ENCODE peak calls at places on chromosome 18, in five cellular contexts. S is GM23248; U is upper lobe of right lung; E is AG04449; V is CD8-positive, alpha-beta memory T cell. Z is an unnamed sample.

GRCh38 chr18:35777042-35777441 is 195.4 kb upstream of the RMP24 start:
- DNase-seq in S (no peak), U (no peak), E (no peak), V (no peak), Z (no peak)

GRCh38 chr18:57898506-57899124 is 95.5 kb upstream of the ATP8B1 start:
- DNase-seq in S (peak), U (no peak), E (peak), V (no peak), Z (peak)

GRCh38 chr18:79687806-79688205 is 8.2 kb downstream of the CTDP1 start:
- DNase-seq in S (peak), U (no peak), E (no peak), V (no peak), Z (no peak)

GRCh38 chr18:57743008-57743407 is 60.1 kb downstream of the ATP8B1 start:
- DNase-seq in S (peak), U (no peak), E (peak), V (no peak), Z (no peak)

GRCh38 chr18:70047931-70048603 is 100.4 kb upstream of the CD226 start:
- DNase-seq in S (peak), U (no peak), E (no peak), V (no peak), Z (peak)

GRCh38 chr18:76145968-76146367 is 349.1 kb downstream of the ZNF516 start:
- DNase-seq in S (no peak), U (no peak), E (no peak), V (no peak), Z (no peak)

GRCh38 chr18:45268583-45268982 is 346.7 kb upstream of the SLC14A2 start:
- DNase-seq in S (no peak), U (no peak), E (no peak), V (no peak), Z (no peak)

GRCh38 chr18:79507546-79508480 is 112.1 kb downstream of the NFATC1 start:
- DNase-seq in S (peak), U (peak), E (no peak), V (no peak), Z (no peak)

GRCh38 chr18:40752336-40752735 is 1202.7 kb upstream of the PIK3C3 start:
- DNase-seq in S (no peak), U (no peak), E (no peak), V (no peak), Z (no peak)

GRCh38 chr18:65768379-65768778 is 17.6 kb downstream of the CDH7 start:
- DNase-seq in S (no peak), U (no peak), E (no peak), V (no peak), Z (no peak)

GRCh38 chr18:45340884-45341283 is 274.4 kb upstream of the SLC14A2 start:
- DNase-seq in S (no peak), U (no peak), E (no peak), V (no peak), Z (no peak)

GRCh38 chr18:31491586-31491985 is 6.4 kb upstream of the DSG2 start:
- DNase-seq in S (no peak), U (no peak), E (no peak), V (no peak), Z (no peak)

GRCh38 chr18:72161686-72162085 is 382.5 kb downstream of the CBLN2 start:
- DNase-seq in S (no peak), U (no peak), E (no peak), V (no peak), Z (no peak)

GRCh38 chr18:53441761-53442414 is 782.6 kb downstream of the MBD2 start:
- DNase-seq in S (no peak), U (no peak), E (no peak), V (no peak), Z (no peak)

GRCh38 chr18:28112056-28112470 is 64.9 kb downstream of the CDH2 start:
- DNase-seq in S (peak), U (no peak), E (peak), V (no peak), Z (no peak)

GRCh38 chr18:42156266-42156665 is 201.2 kb downstream of the PIK3C3 start:
- DNase-seq in S (peak), U (no peak), E (no peak), V (no peak), Z (no peak)

GRCh38 chr18:25097119-25098114 is 254.5 kb downstream of the ZNF521 start:
- DNase-seq in S (no peak), U (no peak), E (no peak), V (no peak), Z (no peak)

GRCh38 chr18:51038110-51038509 is 8.1 kb downstream of the SMAD4 start:
- DNase-seq in S (no peak), U (no peak), E (no peak), V (no peak), Z (no peak)

GRCh38 chr18:62768172-62768943 is 53.0 kb downstream of the PHLPP1 start:
- DNase-seq in S (no peak), U (no peak), E (no peak), V (no peak), Z (no peak)

GRCh38 chr18:23752796-23753195 is 63.5 kb downstream of the LAMA3 start:
- DNase-seq in S (peak), U (no peak), E (no peak), V (no peak), Z (no peak)

GRCh38 chr18:39037925-39038324 is 1472.3 kb upstream of the CELF4 start:
- DNase-seq in S (no peak), U (no peak), E (no peak), V (no peak), Z (no peak)

GRCh38 chr18:59631583-59632181 is 65.5 kb downstream of the CCBE1 start:
- DNase-seq in S (peak), U (no peak), E (no peak), V (no peak), Z (no peak)

GRCh38 chr18:11830585-11830984 is 20.6 kb upstream of the CHMP1B start:
- DNase-seq in S (no peak), U (no peak), E (no peak), V (no peak), Z (no peak)

GRCh38 chr18:46413684-46414083 is 243.3 kb downstream of the LOXHD1 start:
- DNase-seq in S (no peak), U (no peak), E (no peak), V (no peak), Z (no peak)

GRCh38 chr18:31875301-31875700 is 67.6 kb downstream of the TRAPPC8 start:
- DNase-seq in S (no peak), U (no peak), E (no peak), V (no peak), Z (no peak)

GRCh38 chr18:28511421-28511821 is 334.5 kb upstream of the CDH2 start:
- DNase-seq in S (peak), U (no peak), E (no peak), V (no peak), Z (no peak)

GRCh38 chr18:79693561-79694205 is 14.1 kb downstream of the CTDP1 start:
- DNase-seq in S (no peak), U (no peak), E (no peak), V (no peak), Z (no peak)

GRCh38 chr18:42363446-42363845 is 408.4 kb downstream of the PIK3C3 start:
- DNase-seq in S (no peak), U (no peak), E (no peak), V (no peak), Z (no peak)

GRCh38 chr18:29060349-29060748 is 883.4 kb upstream of the CDH2 start:
- DNase-seq in S (no peak), U (no peak), E (no peak), V (no peak), Z (no peak)

GRCh38 chr18:48842259-48843061 is 108.3 kb downstream of the SMAD7 start:
- DNase-seq in S (no peak), U (peak), E (no peak), V (peak), Z (no peak)

GRCh38 chr18:50647792-50648191 is 87.9 kb downstream of the MAPK4 start:
- DNase-seq in S (no peak), U (no peak), E (no peak), V (no peak), Z (no peak)

GRCh38 chr18:40867452-40867851 is 1087.6 kb upstream of the PIK3C3 start:
- DNase-seq in S (peak), U (no peak), E (peak), V (no peak), Z (peak)

GRCh38 chr18:13136056-13136688 is 82.4 kb upstream of the LDLRAD4 start:
- DNase-seq in S (no peak), U (no peak), E (no peak), V (peak), Z (no peak)

GRCh38 chr18:31857516-31858106 is 85.3 kb downstream of the TRAPPC8 start:
- DNase-seq in S (no peak), U (no peak), E (no peak), V (no peak), Z (no peak)

GRCh38 chr18:28960146-28960545 is 783.2 kb upstream of the CDH2 start:
- DNase-seq in S (peak), U (no peak), E (no peak), V (no peak), Z (no peak)

GRCh38 chr18:51051105-51051712 is 21.2 kb downstream of the SMAD4 start:
- DNase-seq in S (peak), U (no peak), E (no peak), V (no peak), Z (peak)

GRCh38 chr18:58894937-58895336 is 30.3 kb downstream of the ZNF532 start:
- DNase-seq in S (no peak), U (no peak), E (no peak), V (no peak), Z (no peak)

DNA sequence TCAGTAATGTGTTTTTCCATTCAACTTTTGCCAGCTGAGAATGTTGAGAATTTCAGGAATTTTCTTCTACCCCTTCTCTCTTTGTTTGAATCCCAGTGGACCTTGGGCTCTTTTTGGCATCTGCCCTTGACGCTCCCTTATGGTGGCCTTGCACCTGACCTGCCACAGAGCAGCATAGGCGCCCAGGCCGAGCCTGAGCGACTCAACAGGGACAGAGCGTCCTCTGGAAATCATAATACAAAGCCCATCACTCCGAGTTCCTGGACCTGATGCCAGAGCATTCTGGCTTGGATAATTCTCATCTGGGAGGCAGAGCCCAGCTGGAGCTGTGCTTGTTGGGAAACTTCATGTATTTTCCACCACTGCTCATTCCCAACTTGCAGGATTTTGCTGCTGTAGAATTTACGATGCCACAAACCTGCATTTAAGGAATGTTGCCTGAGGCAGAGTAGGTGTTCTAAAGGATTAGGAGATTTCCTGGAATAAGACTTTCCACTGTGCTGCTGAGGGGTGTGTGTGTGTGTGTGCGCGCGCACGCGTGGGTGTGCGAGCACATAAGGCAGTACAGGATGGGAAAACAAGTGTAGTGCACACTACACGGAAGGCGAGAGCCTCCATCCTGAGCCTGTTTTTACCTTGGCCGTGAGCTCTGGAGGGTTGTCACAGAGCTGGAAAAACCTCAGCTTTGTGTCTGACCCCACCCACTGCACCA is 77.1 kb upstream of the TXNDC2 start:
- DNase-seq in S (peak), U (no peak), E (no peak), V (no peak), Z (no peak)
- H3K4me3 ChIP-seq in S (peak), U (no peak), E (no peak), V (no peak), Z (no peak)

GRCh38 chr18:5059540-5060032 is 137.5 kb downstream of the AKAIN1 start:
- DNase-seq in S (no peak), U (no peak), E (no peak), V (no peak), Z (no peak)
- H3K4me3 ChIP-seq in S (no peak), U (no peak), E (no peak), V (no peak), Z (no peak)

DNA sequence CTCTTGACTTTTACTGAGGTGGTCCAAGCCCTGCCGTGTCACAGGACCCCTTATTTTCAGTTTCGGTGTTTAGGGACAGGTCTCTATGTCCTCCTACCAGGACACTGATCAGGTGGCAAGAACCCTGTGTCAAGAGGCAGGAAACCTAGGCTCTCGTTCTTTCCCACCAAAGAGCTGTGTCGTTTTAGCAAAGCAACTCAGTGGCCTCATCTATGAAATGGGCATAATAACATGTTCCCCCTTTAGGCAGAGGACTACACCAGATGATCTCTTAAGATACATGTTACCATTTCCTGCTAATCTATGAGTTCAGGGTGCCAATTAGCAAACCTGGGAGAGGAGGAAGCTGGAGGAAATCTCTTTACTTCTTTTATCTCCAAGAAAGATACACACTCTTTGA is 1.9 kb downstream of the RAB31 start:
- DNase-seq in S (no peak), U (no peak), E (no peak), V (no peak), Z (no peak)
- H3K4me3 ChIP-seq in S (peak), U (peak), E (peak), V (no peak), Z (no peak)

GRCh38 chr18:7272268-7273049 is 41.6 kb downstream of the LRRC30 start:
- DNase-seq in S (peak), U (peak), E (no peak), V (no peak), Z (peak)

GRCh38 chr18:7269903-7270302 is 39.0 kb downstream of the LRRC30 start:
- DNase-seq in S (no peak), U (no peak), E (no peak), V (no peak), Z (no peak)

DNA sequence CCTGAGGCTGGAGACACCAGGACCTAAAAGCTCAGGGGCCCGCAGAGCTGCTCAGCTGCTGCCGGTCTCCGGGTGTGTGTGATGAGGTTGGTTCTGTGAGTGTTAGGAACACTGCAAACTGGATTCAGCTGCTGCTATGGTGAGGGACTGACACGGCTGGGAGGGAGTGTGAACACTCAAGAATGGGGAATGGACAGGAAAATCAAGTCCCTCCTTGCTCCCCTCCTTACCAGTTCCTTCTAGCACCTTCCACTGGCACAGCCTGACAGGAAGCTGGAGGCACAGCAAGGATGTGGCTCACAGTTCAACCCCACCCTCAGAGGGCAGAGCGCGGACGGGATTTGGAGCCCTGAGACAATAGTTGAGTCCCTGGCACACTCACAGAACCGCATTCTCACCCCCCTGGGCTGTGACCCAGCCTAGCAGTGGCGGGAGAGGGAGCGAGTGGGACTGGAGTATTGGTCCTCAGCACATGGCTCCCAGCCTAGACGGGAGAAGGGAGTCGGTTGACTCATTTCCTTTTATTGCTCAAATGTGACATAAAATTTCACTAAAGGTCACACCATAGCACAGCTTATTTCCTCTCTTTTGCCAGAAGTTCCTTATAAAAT is 42.5 kb downstream of the LRRC30 start:
- DNase-seq in S (peak), U (peak), E (no peak), V (no peak), Z (peak)
- H3K4me3 ChIP-seq in S (peak), U (peak), E (no peak), V (no peak), Z (no peak)

GRCh38 chr18:55779711-55780590 is 192.0 kb upstream of the TCF4 start:
- DNase-seq in S (peak), U (peak), E (no peak), V (no peak), Z (no peak)

GRCh38 chr18:55779461-55779710 is 191.4 kb upstream of the TCF4 start:
- DNase-seq in S (peak), U (no peak), E (no peak), V (no peak), Z (no peak)

GRCh38 chr18:55783921-55784320 is 195.9 kb upstream of the TCF4 start:
- DNase-seq in S (no peak), U (no peak), E (no peak), V (no peak), Z (no peak)

GRCh38 chr18:55780591-55781071 is 192.6 kb upstream of the TCF4 start:
- DNase-seq in S (peak), U (no peak), E (no peak), V (no peak), Z (no peak)

DNA sequence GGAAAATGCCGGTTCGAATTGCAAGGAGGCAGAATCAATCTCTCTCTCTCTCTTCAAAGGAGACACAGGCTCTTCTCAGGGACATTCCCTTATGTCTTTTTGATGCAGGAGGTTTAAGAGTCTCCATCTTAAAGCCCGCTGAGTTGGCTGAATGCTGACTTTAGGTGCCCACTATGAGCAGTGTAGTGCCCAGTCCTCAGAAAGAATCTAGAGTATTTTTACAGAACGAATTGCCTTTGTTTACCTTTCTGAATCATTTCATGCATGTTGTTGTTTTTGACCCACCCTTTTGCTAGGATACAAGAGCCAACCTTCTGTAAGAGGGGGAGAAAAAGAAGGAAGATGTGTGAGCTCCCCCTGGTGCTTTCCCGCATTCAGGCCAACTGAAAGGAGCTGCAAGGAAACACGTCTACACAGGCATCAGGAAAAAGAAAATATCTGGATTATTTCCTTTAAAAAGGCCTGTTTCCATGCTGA is 193.5 kb upstream of the TCF4 start:
- DNase-seq in S (peak), U (no peak), E (peak), V (no peak), Z (peak)
- H3K4me3 ChIP-seq in S (no peak), U (no peak), E (no peak), V (no peak), Z (no peak)

GRCh38 chr18:7082666-7083065 is 34.9 kb downstream of the LAMA1 start:
- DNase-seq in S (no peak), U (no peak), E (no peak), V (no peak), Z (no peak)
- H3K4me3 ChIP-seq in S (no peak), U (no peak), E (no peak), V (no peak), Z (no peak)

GRCh38 chr18:30465131-30465530 is 577.4 kb downstream of the DSC3 start:
- DNase-seq in S (no peak), U (no peak), E (no peak), V (no peak), Z (no peak)
- H3K4me3 ChIP-seq in S (no peak), U (no peak), E (no peak), V (no peak), Z (no peak)

GRCh38 chr18:63979409-63979908 is 9.6 kb downstream of the SERPINB8 start:
- DNase-seq in S (peak), U (no peak), E (no peak), V (peak), Z (peak)
- H3K4me3 ChIP-seq in S (peak), U (peak), E (peak), V (no peak), Z (no peak)